ENCODE peak calls at places on chromosome 4, in ten cellular contexts. M is LHCN-M2; Q is activated CD4-positive, alpha-beta T cell treated with anti-CD3 and anti-CD28 coated beads, Interleukin-2, amount 10 ng/mL, durations not matched to agents 7 days and 5 days; U is cerebellar cortex; V is adrenal gland; C is adipocyte; L is heart left ventricle; R is NCI-H460; N is K562; K is stimulated activated CD8-positive, alpha-beta memory T cell treated with anti-CD3 and anti-CD28 coated beads, Interleukin-15, amount 100 ng/mL, for 48 hours. H is an unnamed sample.

GRCh38 chr4:105058177-105058812 is 88.4 kb upstream of the TET2 start:
- DNase-seq in N (no peak), K (no peak), U (no peak), R (no peak), M (peak), L (no peak), Q (no peak), C (peak), V (no peak), H (no peak)

GRCh38 chr4:915041-915474 is 17.1 kb downstream of the GAK start:
- DNase-seq in U (no peak), N (no peak), K (no peak), L (peak), Q (no peak), C (no peak), V (no peak), M (no peak), R (no peak), H (no peak)

GRCh38 chr4:164396439-164396838 is 357.5 kb upstream of the SMIM31 start:
- DNase-seq in K (no peak), L (no peak), U (no peak), N (no peak), M (peak), Q (no peak), V (no peak), R (no peak), C (no peak), H (no peak)

GRCh38 chr4:89800012-89800516 is 36.9 kb downstream of the SNCA start:
- DNase-seq in N (no peak), C (peak), L (no peak), M (no peak), U (no peak), K (no peak), V (no peak), Q (no peak), R (peak), H (no peak)

GRCh38 chr4:13599159-13599558 is 28.4 kb downstream of the BOD1L1 start:
- DNase-seq in R (no peak), L (no peak), M (no peak), Q (no peak), C (no peak), U (peak), V (no peak), K (no peak), N (no peak), H (no peak)

GRCh38 chr4:14115106-14115505 is 487.6 kb upstream of the BOD1L1 start:
- DNase-seq in M (peak), U (no peak), R (no peak), L (no peak), Q (no peak), V (no peak), C (no peak), N (no peak), K (no peak), H (no peak)

GRCh38 chr4:20254517-20255250 is 3.0 kb downstream of the SLIT2 start:
- DNase-seq in K (no peak), R (no peak), N (no peak), M (no peak), U (no peak), C (peak), L (peak), V (peak), Q (no peak), H (no peak)

GRCh38 chr4:168634276-168634802 is 137.5 kb downstream of the PALLD start:
- DNase-seq in K (no peak), N (no peak), V (no peak), R (no peak), U (no peak), M (peak), C (peak), L (no peak), Q (peak), H (no peak)

GRCh38 chr4:179124957-179125356 is 1682.7 kb upstream of the AGA start:
- DNase-seq in N (no peak), R (no peak), U (no peak), K (no peak), M (no peak), V (no peak), C (no peak), L (no peak), Q (no peak), H (no peak)

GRCh38 chr4:179292443-179292842 is 1850.2 kb upstream of the AGA start:
- DNase-seq in K (no peak), Q (no peak), M (no peak), L (no peak), N (no peak), U (no peak), R (no peak), V (no peak), C (peak), H (no peak)

GRCh38 chr4:47469951-47470350 is 6.4 kb upstream of the COMMD8 start:
- DNase-seq in M (peak), K (no peak), N (no peak), V (no peak), L (no peak), U (no peak), Q (no peak), R (no peak), C (peak), H (no peak)

GRCh38 chr4:3291969-3292570 is 751 bp upstream of the RGS12 start:
- DNase-seq in R (no peak), V (peak), U (peak), C (peak), L (peak), N (peak), M (peak), K (no peak), Q (peak), H (peak)

GRCh38 chr4:13184199-13184598 is 299.9 kb downstream of the RAB28 start:
- DNase-seq in V (no peak), N (no peak), C (no peak), R (no peak), L (no peak), Q (no peak), K (no peak), U (no peak), M (no peak), H (no peak)

GRCh38 chr4:159360549-159360948 is 257.7 kb downstream of the RAPGEF2 start:
- DNase-seq in V (no peak), R (no peak), C (peak), Q (no peak), K (no peak), M (peak), N (no peak), U (no peak), L (no peak), H (no peak)

GRCh38 chr4:165199286-165199685 is 8.1 kb upstream of the KLHL2 start:
- DNase-seq in L (no peak), M (peak), Q (no peak), C (peak), R (no peak), U (no peak), N (no peak), V (no peak), K (no peak), H (no peak)

GRCh38 chr4:13920901-13921300 is 293.4 kb upstream of the BOD1L1 start:
- DNase-seq in U (no peak), L (peak), K (no peak), N (no peak), R (peak), C (peak), Q (no peak), M (peak), V (peak), H (peak)

GRCh38 chr4:174058846-174059245 is 224.6 kb downstream of the FBXO8 start:
- DNase-seq in M (peak), L (no peak), Q (no peak), V (no peak), U (no peak), R (no peak), N (no peak), K (no peak), C (no peak), H (no peak)

GRCh38 chr4:10619220-10619619 is 65.3 kb downstream of the CLNK start:
- DNase-seq in N (no peak), U (peak), V (no peak), L (no peak), Q (no peak), K (no peak), M (peak), C (peak), R (no peak), H (no peak)

GRCh38 chr4:2141022-2141761 is 82.1 kb downstream of the NAT8L start:
- DNase-seq in R (no peak), V (no peak), L (no peak), M (peak), K (no peak), N (no peak), U (peak), C (no peak), Q (no peak), H (no peak)

GRCh38 chr4:173001571-173001970 is 167.0 kb upstream of the GALNT7 start:
- DNase-seq in U (no peak), L (no peak), V (no peak), N (no peak), C (peak), Q (no peak), R (no peak), M (peak), K (no peak), H (no peak)

GRCh38 chr4:135533053-135533452 is 1331.5 kb upstream of the PABPC4L start:
- DNase-seq in U (no peak), C (no peak), V (no peak), N (no peak), K (no peak), Q (no peak), M (no peak), R (no peak), L (no peak), H (no peak)

GRCh38 chr4:82437285-82438005 is 7.1 kb downstream of the ENOPH1 start:
- DNase-seq in V (no peak), R (no peak), C (peak), U (no peak), M (no peak), N (no peak), Q (no peak), L (no peak), K (no peak), H (no peak)

GRCh38 chr4:82898322-82899243 is 2.0 kb upstream of the THAP9 start:
- DNase-seq in L (no peak), V (no peak), N (no peak), Q (peak), U (peak), K (no peak), R (no peak), C (peak), M (peak), H (no peak)

GRCh38 chr4:1939664-1940509 is 68.7 kb downstream of the NSD2 start:
- DNase-seq in L (no peak), V (no peak), U (no peak), C (peak), K (no peak), R (no peak), Q (no peak), M (peak), N (no peak), H (peak)

GRCh38 chr4:14928035-14928434 is 74.2 kb upstream of the CPEB2 start:
- DNase-seq in C (no peak), Q (no peak), U (peak), K (no peak), R (no peak), M (no peak), N (no peak), L (no peak), V (no peak), H (no peak)